ENCODE peak calls at places on chromosomes 1 and 21, in five cellular contexts. R is tibial artery, N is fibroblast of the aortic adventitia, X is brain microvascular endothelial cell, G is nephron progenitor cell. C is an unnamed sample.
A peak's percentile ranks its signal among the peaks of the same experiment; 100 is the strongest.

GRCh38 chr1:173853074-173853473 is 14.7 kb downstream of the GAS5 start:
- DNase-seq in G (no peak), N (peak; percentile 45), X (peak; percentile 56), R (no peak), C (no peak)

GRCh38 chr1:85815906-85816305 is 107.7 kb upstream of the ZNHIT6 start:
- DNase-seq in X (no peak), G (no peak), N (peak; percentile 9), R (peak; percentile 68), C (no peak)

GRCh38 chr1:65278344-65279091 is 30.8 kb upstream of the DNAJC6 start:
- DNase-seq in R (no peak), X (no peak), N (no peak), G (peak; percentile 12), C (no peak)

GRCh38 chr1:15826810-15827507 is 19.5 kb upstream of the UQCRHL start:
- DNase-seq in R (no peak), G (no peak), X (no peak), N (no peak), C (no peak)

GRCh38 chr1:28518745-28519341 is 13.0 kb downstream of the RCC1 start:
- DNase-seq in R (no peak), X (no peak), N (peak; percentile 4), G (no peak), C (no peak)

GRCh38 chr1:53499257-53500183 is 40.3 kb downstream of the DMRTB1 start:
- DNase-seq in G (no peak), X (no peak), R (no peak), N (no peak), C (no peak)

GRCh38 chr1:93750946-93751345 is 69.3 kb upstream of the BCAR3 start:
- DNase-seq in X (no peak), N (no peak), G (no peak), R (no peak), C (no peak)

GRCh38 chr1:43227138-43227836 is 42.5 kb upstream of the TMEM125 start:
- DNase-seq in X (peak; percentile 68), R (peak; percentile 83), N (peak; percentile 81), G (peak; percentile 95), C (no peak)

GRCh38 chr1:193070942-193071341 is 11.5 kb downstream of the RO60 start:
- DNase-seq in X (peak; percentile 50), R (no peak), N (no peak), G (no peak), C (no peak)

GRCh38 chr1:243465738-243466137 is 209.9 kb downstream of the SDCCAG8 start:
- DNase-seq in R (no peak), G (no peak), X (no peak), N (no peak), C (no peak)

GRCh38 chr21:42676799-42677198 is 23.4 kb downstream of the PDE9A start:
- DNase-seq in N (no peak), G (no peak), R (no peak), X (no peak), C (no peak)

GRCh38 chr1:214026985-214027384 is 39.2 kb downstream of the PROX1 start:
- DNase-seq in G (no peak), R (no peak), N (no peak), X (no peak), C (no peak)

GRCh38 chr1:211534545-211535291 is 42.8 kb upstream of the RD3 start:
- DNase-seq in N (no peak), X (no peak), R (no peak), G (no peak), C (no peak)

GRCh38 chr1:116679091-116679827 is 11.7 kb upstream of the IGSF3 start:
- DNase-seq in N (no peak), G (no peak), X (no peak), R (no peak), C (no peak)

GRCh38 chr1:204828352-204828850 is 42.3 kb upstream of the NFASC start:
- DNase-seq in R (peak; percentile 73), G (peak; percentile 90), N (peak; percentile 54), X (peak; percentile 2), C (peak; percentile 78)

GRCh38 chr21:46319192-46319591 is 4.5 kb downstream of the C21orf58 start:
- DNase-seq in X (no peak), G (no peak), N (no peak), R (no peak), C (no peak)

GRCh38 chr1:156623946-156624813 is 5.0 kb downstream of the HAPLN2 start:
- DNase-seq in X (peak; percentile 44), R (peak; percentile 76), N (peak; percentile 29), G (peak; percentile 76), C (no peak)

GRCh38 chr1:220170836-220171526 is 77.0 kb downstream of the IARS2 start:
- DNase-seq in G (no peak), X (no peak), R (no peak), N (no peak), C (no peak)

GRCh38 chr1:155127105-155127671 is 488 bp upstream of the EFNA1 start:
- DNase-seq in N (peak; percentile 34), R (peak; percentile 74), G (peak; percentile 56), X (peak; percentile 41), C (no peak)

GRCh38 chr1:178126790-178127189 is 32.9 kb downstream of the RASAL2 start:
- DNase-seq in N (peak; percentile 88), R (no peak), X (peak; percentile 92), G (no peak), C (no peak)

GRCh38 chr1:21906173-21907078 is 30.7 kb downstream of the HSPG2 start:
- DNase-seq in N (peak; percentile 68), G (no peak), X (no peak), R (peak; percentile 96), C (peak; percentile 93)

GRCh38 chr1:155128469-155128754 is 736 bp downstream of the EFNA1 start:
- DNase-seq in X (no peak), N (no peak), R (no peak), G (no peak), C (no peak)

GRCh38 chr1:59290173-59290954 is 6.5 kb upstream of the FGGY start:
- DNase-seq in X (peak; percentile 35), G (no peak), R (no peak), N (peak; percentile 26), C (no peak)

GRCh38 chr1:30302808-30303310 is 420.5 kb downstream of the MATN1 start:
- DNase-seq in R (peak; percentile 17), X (no peak), G (no peak), N (no peak), C (peak; percentile 26)

GRCh38 chr1:9282436-9282955 is 10.2 kb upstream of the SPSB1 start:
- DNase-seq in R (no peak), G (no peak), N (no peak), X (no peak), C (no peak)

DNA sequence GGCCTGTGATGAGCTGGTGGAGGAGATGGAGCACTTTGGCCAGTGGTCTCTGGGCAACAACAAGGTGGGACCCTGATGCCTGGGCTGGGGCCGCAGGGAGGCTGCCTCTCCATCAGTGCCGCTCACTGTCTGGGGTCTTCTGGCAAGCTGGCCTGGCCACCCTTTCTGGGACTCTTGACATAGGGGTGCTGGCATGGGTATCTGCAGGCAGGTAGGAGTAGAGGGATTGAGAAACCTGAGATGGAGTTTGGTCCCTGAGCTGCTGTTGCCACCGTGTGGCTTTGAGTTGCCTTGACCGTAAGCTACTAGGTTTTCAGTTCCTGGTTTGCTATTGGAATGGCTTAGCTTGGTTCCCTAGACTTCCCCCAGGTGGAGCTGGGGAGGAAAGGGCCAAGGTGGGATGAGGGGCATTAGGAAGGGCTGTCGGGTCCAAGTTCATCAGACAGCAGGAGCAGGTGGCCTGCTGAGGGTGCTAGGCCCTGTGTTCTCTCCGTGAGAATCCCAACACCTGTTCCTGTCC is 13.2 kb upstream of the MFN2 start:
- DNase-seq in X (no peak), N (peak; percentile 31), R (no peak), G (no peak), C (no peak)
- TF ChIP-seq CTCF in X (peak; percentile 59), N (peak; percentile 40), R (peak; percentile 28), G (peak; percentile 43), C (no peak)

GRCh38 chr1:7454052-7454815 is 316.9 kb upstream of the VAMP3 start:
- DNase-seq in R (no peak), G (peak; percentile 42), N (peak; percentile 3), X (no peak), C (no peak)
- TF ChIP-seq CTCF in R (peak; percentile 31), G (peak; percentile 50), N (peak; percentile 41), X (peak; percentile 78), C (no peak)

DNA sequence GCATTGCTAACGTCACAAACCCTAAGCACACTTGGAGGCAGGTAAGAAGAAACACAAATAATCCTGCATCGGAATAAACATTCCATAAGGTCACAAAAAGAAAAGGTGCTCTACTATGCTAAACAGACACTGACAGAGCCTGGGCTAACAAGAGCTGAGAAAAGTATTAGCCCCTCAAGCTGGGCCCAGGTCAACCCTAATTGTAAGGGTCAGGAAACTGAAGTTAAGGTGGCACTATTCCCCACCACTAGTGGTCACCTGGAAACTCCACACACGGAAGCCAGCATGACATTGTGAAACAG is 1.3 kb downstream of the PTTG1IP start:
- DNase-seq in N (no peak), R (no peak), G (no peak), X (no peak), C (no peak)
- TF ChIP-seq CTCF in N (no peak), R (no peak), G (no peak), X (no peak), C (no peak)

GRCh38 chr1:6414443-6414844 is 5.3 kb downstream of the HES2 start:
- DNase-seq in N (peak; percentile 44), X (no peak), G (no peak), R (no peak), C (no peak)
- TF ChIP-seq CTCF in N (peak; percentile 68), X (peak; percentile 79), G (peak; percentile 53), R (no peak), C (no peak)

GRCh38 chr1:70207492-70207891 is 2.1 kb upstream of the LRRC40 start:
- DNase-seq in R (no peak), N (no peak), G (no peak), X (no peak), C (no peak)

GRCh38 chr1:70204139-70204538 is 1.2 kb downstream of the LRRC40 start:
- DNase-seq in R (no peak), X (no peak), G (no peak), N (no peak), C (no peak)

GRCh38 chr1:70205076-70205436 is 323 bp downstream of the LRRC40 start:
- DNase-seq in X (no peak), N (no peak), G (no peak), R (no peak), C (no peak)

GRCh38 chr1:70204578-70204977 is 801 bp downstream of the LRRC40 start:
- DNase-seq in N (peak; percentile 18), X (no peak), R (no peak), G (no peak), C (no peak)

DNA sequence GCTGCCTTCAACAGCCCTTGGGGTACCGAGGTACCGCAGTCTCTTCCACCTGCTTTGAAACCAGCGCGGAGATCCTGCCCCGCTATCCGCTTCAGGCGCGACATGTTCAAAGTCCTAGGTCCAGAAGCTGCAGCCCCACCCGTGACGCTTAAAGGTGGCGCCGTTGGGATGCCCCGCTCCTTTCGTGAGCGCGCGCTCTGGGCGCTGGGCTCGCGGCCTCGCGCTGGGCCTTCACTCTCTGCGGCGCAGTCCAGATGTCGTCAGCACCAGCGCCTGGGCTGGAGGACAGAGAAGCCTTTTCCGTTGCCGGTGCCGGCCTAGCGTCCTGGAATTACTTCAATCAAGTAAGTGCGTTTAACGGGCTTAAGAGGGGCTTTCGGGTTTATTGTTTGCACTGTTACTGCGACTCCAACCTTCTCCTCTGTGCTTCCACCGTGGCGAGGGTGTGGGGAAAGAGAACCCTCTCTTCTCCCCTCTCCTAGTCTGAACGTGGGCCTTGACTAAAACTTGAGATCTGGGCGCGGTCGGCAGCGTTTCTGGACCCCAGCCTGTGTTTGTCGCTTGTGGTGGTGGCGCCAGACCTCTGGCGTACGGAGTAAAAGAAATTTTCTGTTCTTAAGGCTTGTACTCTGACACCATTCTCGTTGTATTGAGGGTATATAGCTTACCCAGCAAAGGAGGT is at the start of gene LRRC40:
- DNase-seq in N (peak; percentile 94), G (peak; percentile 94), X (peak; percentile 95), R (peak; percentile 96), C (peak; percentile 96)
- TF ChIP-seq CTCF in N (no peak), G (no peak), X (no peak), R (no peak), C (no peak)

C was measured in coronary artery.